ENCODE peak calls at places on chromosomes 13 and 19, in six cellular contexts. U is heart left ventricle, T is foreskin fibroblast, X is colonic mucosa, S is thoracic aorta, W is BJ. N is an unnamed sample.
A peak's percentile ranks its signal among the peaks of the same experiment; 100 is the strongest.

GRCh38 chr19:12745166-12745897 is 6.3 kb upstream of the BEST2 start:
- DNase-seq in X (no peak), T (no peak), S (no peak), W (no peak), U (no peak), N (no peak)

GRCh38 chr19:29001006-29001921 is 211.7 kb downstream of the UQCRFS1 start:
- DNase-seq in W (no peak), S (no peak), X (no peak), U (no peak), T (no peak), N (no peak)

GRCh38 chr19:39444598-39445257 is 654 bp upstream of the SUPT5H start:
- DNase-seq in U (no peak), X (peak; percentile 25), S (no peak), W (no peak), T (no peak), N (no peak)

GRCh38 chr13:48006396-48006795 is 5.3 kb upstream of the SUCLA2 start:
- DNase-seq in U (no peak), W (no peak), X (no peak), S (no peak), T (no peak), N (no peak)

GRCh38 chr13:33075996-33076395 is 59.8 kb downstream of the KL start:
- DNase-seq in S (no peak), X (no peak), U (no peak), W (no peak), T (no peak), N (no peak)

GRCh38 chr13:99698010-99698815 is 196.9 kb downstream of the TM9SF2 start:
- DNase-seq in U (no peak), T (no peak), S (no peak), W (no peak), X (no peak), N (no peak)

GRCh38 chr13:111559612-111560423 is 239.4 kb downstream of the TEX29 start:
- DNase-seq in S (no peak), X (no peak), W (no peak), T (no peak), U (no peak), N (no peak)

GRCh38 chr13:84542348-84542747 is 660.1 kb upstream of the SLITRK1 start:
- DNase-seq in T (no peak), W (no peak), U (no peak), S (no peak), X (no peak), N (no peak)

GRCh38 chr19:46660008-46660517 is 919 bp downstream of the DACT3 start:
- DNase-seq in W (no peak), S (no peak), X (no peak), U (no peak), T (no peak), N (no peak)

GRCh38 chr13:49225358-49226042 is 5.4 kb downstream of the MLNR start:
- DNase-seq in S (no peak), T (no peak), W (no peak), U (no peak), X (no peak), N (no peak)

DNA sequence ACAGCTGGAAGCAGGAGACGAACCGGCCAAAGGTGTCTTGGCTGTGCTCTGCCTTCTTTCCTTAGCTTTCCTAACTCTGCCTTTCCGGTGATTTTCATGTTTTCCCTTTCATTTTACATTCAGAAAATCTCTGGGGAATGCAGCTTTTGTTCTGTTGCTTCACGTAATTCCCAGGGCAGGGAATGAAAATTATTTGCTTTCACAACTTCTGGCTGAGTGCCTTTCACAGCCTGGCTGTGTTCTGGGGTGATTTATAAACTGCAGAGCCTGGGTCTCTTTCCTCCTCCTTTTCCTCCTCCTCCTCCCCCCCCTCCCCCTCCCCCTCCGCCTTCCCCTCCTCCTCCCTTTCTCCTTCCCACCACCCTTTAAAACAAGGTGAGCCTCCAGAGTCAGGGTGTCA is 84.3 kb downstream of the RNASEH2B start:
- DNase-seq in W (no peak), X (no peak), U (no peak), T (no peak), S (no peak), N (no peak)
- TF ChIP-seq CTCF in W (no peak), X (no peak), U (no peak), T (no peak), S (no peak), N (no peak)

GRCh38 chr19:10433131-10433536 is 12.8 kb downstream of the PDE4A start:
- DNase-seq in W (no peak), X (no peak), S (no peak), T (no peak), U (no peak), N (no peak)

GRCh38 chr19:10430505-10431253 is 10.3 kb downstream of the PDE4A start:
- DNase-seq in T (peak; percentile 45), X (peak; percentile 68), S (no peak), U (peak; percentile 86), W (no peak), N (no peak)

GRCh38 chr19:10431943-10432735 is 11.8 kb downstream of the PDE4A start:
- DNase-seq in W (no peak), S (no peak), U (peak; percentile 89), T (peak; percentile 45), X (peak; percentile 82), N (no peak)

GRCh38 chr19:10432736-10433130 is 12.4 kb downstream of the PDE4A start:
- DNase-seq in T (no peak), S (no peak), U (no peak), X (no peak), W (no peak), N (no peak)

DNA sequence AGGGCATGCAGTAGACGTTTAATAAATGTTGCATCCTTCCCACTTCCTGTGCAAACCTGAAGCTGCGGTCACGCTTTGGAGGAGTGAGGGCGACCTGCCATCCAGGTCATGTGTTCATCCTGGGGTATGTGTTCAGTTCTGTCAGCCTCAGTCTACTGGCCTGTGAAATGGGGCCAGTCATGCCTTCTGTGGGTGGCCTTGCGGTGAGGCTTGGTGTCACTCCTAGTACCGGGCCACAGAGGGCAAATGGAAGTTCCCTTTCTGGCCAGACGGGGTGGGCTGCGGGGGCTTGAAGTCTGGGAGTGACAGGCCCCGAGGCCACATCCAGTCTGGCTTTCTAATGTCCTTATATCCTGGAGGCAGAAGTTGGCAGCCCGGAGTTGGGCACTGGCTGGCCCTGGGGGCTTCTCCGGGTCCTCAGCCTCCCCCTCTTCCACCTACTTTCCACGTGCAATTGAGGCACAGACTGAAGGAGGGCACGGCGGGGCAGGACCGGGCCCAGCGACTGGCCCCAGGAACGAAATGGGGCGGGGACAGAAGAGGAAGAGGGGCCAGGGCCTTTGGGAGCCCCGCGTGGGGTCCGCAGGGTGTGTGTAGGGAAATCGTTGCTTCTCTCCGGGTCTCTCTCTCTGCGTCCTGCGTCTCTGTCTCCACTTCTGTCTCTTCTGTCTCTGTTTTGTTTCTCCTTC is 11.1 kb downstream of the PDE4A start:
- DNase-seq in S (no peak), T (no peak), U (no peak), X (peak; percentile 50), W (no peak), N (no peak)
- TF ChIP-seq CTCF in S (no peak), T (no peak), U (no peak), X (no peak), W (no peak), N (no peak)

DNA sequence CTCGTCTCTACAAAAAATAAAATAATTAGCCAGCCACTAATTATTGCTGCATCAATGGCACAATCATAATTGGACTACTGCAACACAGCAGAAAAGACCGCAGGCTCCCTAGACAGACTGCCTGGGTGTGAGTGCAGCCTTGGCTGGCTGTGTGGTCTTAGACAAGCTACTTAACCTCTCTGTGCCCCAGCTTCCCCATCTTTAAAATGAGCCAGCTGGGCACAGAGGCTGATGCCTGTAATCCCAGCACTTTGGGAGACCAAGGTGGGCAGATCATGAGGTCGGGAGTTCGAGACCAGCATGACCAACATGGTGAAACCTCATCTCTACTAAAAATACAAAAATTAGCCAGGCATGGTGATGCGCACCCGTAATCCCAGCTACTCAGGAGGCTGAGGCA is 19.0 kb downstream of the TEX101 start:
- DNase-seq in S (no peak), T (no peak), U (no peak), X (no peak), W (no peak), N (no peak)
- TF ChIP-seq CTCF in S (no peak), T (no peak), U (no peak), X (no peak), W (no peak), N (no peak)

GRCh38 chr13:86464193-86464592 is 665.0 kb upstream of the SLITRK6 start:
- DNase-seq in U (no peak), S (no peak), W (no peak), T (no peak), X (no peak), N (no peak)
- TF ChIP-seq CTCF in U (no peak), S (no peak), W (no peak), T (no peak), X (no peak), N (no peak)

DNA sequence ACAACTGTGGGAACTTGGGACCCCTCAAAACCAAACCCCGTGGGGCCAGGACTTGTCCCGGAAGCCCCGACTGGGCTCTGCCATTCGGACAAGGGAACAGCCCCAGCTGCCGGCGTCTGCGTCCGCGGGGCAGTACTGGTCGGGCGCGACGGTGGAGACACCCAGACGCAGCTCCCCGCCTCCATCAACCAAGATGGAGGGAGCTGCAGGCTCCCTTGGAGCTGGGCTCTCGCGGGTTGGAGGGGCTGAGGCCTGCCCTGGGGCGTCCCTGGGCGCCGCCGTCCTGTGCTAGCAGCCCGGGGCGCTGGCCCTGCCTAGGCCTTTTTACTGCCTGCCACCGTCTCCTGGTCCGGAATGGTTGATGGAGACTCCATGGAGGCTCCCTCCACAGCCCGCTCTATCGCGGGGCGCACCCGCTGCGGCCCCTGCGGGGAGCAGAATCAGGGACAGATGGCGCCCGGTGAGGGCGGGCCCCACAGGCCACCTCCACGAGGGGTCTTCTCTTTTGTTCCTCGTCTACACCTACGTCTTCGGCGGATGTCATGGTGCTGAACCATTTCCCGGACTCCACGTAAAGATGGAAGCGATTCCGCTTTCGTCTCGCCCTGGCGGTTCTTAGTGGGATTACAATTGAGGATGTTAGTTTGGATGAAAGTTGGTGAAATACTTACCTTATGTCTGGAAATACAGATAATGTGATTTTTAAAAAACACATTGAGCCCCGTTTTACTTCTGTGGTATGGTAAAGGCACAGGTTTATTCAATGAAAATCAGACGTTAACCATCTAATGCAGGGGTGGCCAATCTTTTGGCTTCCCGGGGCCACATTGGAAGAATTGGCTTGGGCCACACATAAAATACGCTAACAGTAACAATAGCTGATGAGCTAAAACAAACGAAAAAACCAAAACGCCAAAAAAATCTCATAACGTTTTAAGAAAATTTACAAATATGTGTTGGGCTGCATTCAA is 1.2 kb upstream of the ZMYM5 start:
- DNase-seq in X (peak; percentile 80), T (peak; percentile 59), S (no peak), U (peak; percentile 84), W (no peak), N (peak; percentile 80)
- TF ChIP-seq CTCF in X (peak; percentile 56), T (peak; percentile 61), S (peak; percentile 85), U (peak; percentile 52), W (peak; percentile 63), N (peak; percentile 96)

GRCh38 chr19:10706990-10707389 is 5.8 kb downstream of the QTRT1 start:
- DNase-seq in X (no peak), T (no peak), U (no peak), W (no peak), S (no peak), N (no peak)

GRCh38 chr19:10707440-10707839 is 6.2 kb downstream of the QTRT1 start:
- DNase-seq in T (no peak), W (no peak), X (no peak), U (no peak), S (no peak), N (no peak)

GRCh38 chr19:10699650-10700335 is 1.4 kb upstream of the QTRT1 start:
- DNase-seq in W (no peak), S (no peak), U (no peak), X (peak; percentile 76), T (peak; percentile 27), N (no peak)

GRCh38 chr19:10701955-10702307 is 692 bp downstream of the QTRT1 start:
- DNase-seq in T (no peak), U (no peak), W (no peak), X (peak; percentile 41), S (no peak), N (no peak)
- TF ChIP-seq CTCF in T (no peak), U (no peak), W (no peak), X (no peak), S (no peak), N (no peak)

N was measured in mesothelial cell of epicardium.